ENCODE peak calls at places on chromosomes 4 and X, in seven cellular contexts. One of them, this sample, is unnamed.

GRCh38 chrX:120517936-120518335 is 42.8 kb downstream of the CUL4B start:
- DNase-seq in thoracic aorta: no peak
- DNase-seq in HCT116: no peak
- DNase-seq in RWPE2: no peak
- DNase-seq in astrocyte: peak
- DNase-seq in heart left ventricle: no peak
- DNase-seq in uterus: no peak
- DNase-seq in this sample: no peak

GRCh38 chr4:97457253-97457652 is 686.0 kb downstream of the STPG2 start:
- DNase-seq in astrocyte: no peak
- DNase-seq in HCT116: no peak
- DNase-seq in thoracic aorta: no peak
- DNase-seq in heart left ventricle: no peak
- DNase-seq in uterus: no peak
- DNase-seq in RWPE2: no peak
- DNase-seq in this sample: no peak

GRCh38 chr4:119626420-119626819 is 2.2 kb downstream of the PDE5A start:
- DNase-seq in heart left ventricle: no peak
- DNase-seq in astrocyte: no peak
- DNase-seq in thoracic aorta: no peak
- DNase-seq in HCT116: no peak
- DNase-seq in uterus: no peak
- DNase-seq in RWPE2: no peak
- DNase-seq in this sample: no peak

GRCh38 chrX:21974011-21974385 is 33.5 kb downstream of the SMS start:
- DNase-seq in astrocyte: peak
- DNase-seq in RWPE2: no peak
- DNase-seq in HCT116: no peak
- DNase-seq in uterus: no peak
- DNase-seq in thoracic aorta: no peak
- DNase-seq in heart left ventricle: no peak
- DNase-seq in this sample: no peak

GRCh38 chr4:47836655-47837581 is 949 bp downstream of the CORIN start:
- DNase-seq in astrocyte: peak
- DNase-seq in thoracic aorta: peak
- DNase-seq in uterus: peak
- DNase-seq in heart left ventricle: peak
- DNase-seq in RWPE2: peak
- DNase-seq in HCT116: no peak
- DNase-seq in this sample: peak

GRCh38 chrX:119228506-119229290 is 7.4 kb upstream of the PGRMC1 start:
- DNase-seq in thoracic aorta: no peak
- DNase-seq in HCT116: no peak
- DNase-seq in RWPE2: no peak
- DNase-seq in heart left ventricle: no peak
- DNase-seq in uterus: no peak
- DNase-seq in astrocyte: peak
- DNase-seq in this sample: no peak

GRCh38 chrX:143837444-143837843 is 46.4 kb upstream of the UBE2NL start:
- DNase-seq in RWPE2: no peak
- DNase-seq in astrocyte: no peak
- DNase-seq in uterus: no peak
- DNase-seq in HCT116: no peak
- DNase-seq in heart left ventricle: no peak
- DNase-seq in thoracic aorta: no peak
- DNase-seq in this sample: no peak

GRCh38 chrX:95764972-95765451 is 919.6 kb upstream of the DIAPH2 start:
- DNase-seq in HCT116: no peak
- DNase-seq in heart left ventricle: no peak
- DNase-seq in RWPE2: no peak
- DNase-seq in astrocyte: peak
- DNase-seq in uterus: no peak
- DNase-seq in thoracic aorta: no peak
- DNase-seq in this sample: no peak

GRCh38 chrX:49155900-49156837 is 6.4 kb upstream of the MAGIX start:
- DNase-seq in thoracic aorta: peak
- DNase-seq in uterus: peak
- DNase-seq in RWPE2: peak
- DNase-seq in heart left ventricle: peak
- DNase-seq in astrocyte: peak
- DNase-seq in HCT116: peak
- DNase-seq in this sample: peak

GRCh38 chr4:182916483-182917181 is 554 bp downstream of the DCTD start:
- DNase-seq in astrocyte: peak
- DNase-seq in HCT116: no peak
- DNase-seq in RWPE2: no peak
- DNase-seq in uterus: peak
- DNase-seq in heart left ventricle: peak
- DNase-seq in thoracic aorta: no peak
- DNase-seq in this sample: peak

GRCh38 chrX:32673193-32673592 is 538.2 kb downstream of the DMD start:
- DNase-seq in uterus: no peak
- DNase-seq in thoracic aorta: no peak
- DNase-seq in HCT116: no peak
- DNase-seq in astrocyte: no peak
- DNase-seq in heart left ventricle: no peak
- DNase-seq in RWPE2: no peak
- DNase-seq in this sample: no peak

GRCh38 chrX:18883961-18884765 is 99.8 kb downstream of the PHKA2 start:
- DNase-seq in heart left ventricle: no peak
- DNase-seq in RWPE2: no peak
- DNase-seq in astrocyte: no peak
- DNase-seq in HCT116: no peak
- DNase-seq in uterus: no peak
- DNase-seq in thoracic aorta: no peak
- DNase-seq in this sample: no peak

GRCh38 chr4:154073107-154073817 is 284.4 kb upstream of the SFRP2 start:
- DNase-seq in astrocyte: peak
- DNase-seq in heart left ventricle: no peak
- DNase-seq in uterus: no peak
- DNase-seq in thoracic aorta: no peak
- DNase-seq in HCT116: no peak
- DNase-seq in RWPE2: no peak
- DNase-seq in this sample: no peak

GRCh38 chr4:160826339-160826679 is 1337.5 kb downstream of the FSTL5 start:
- DNase-seq in thoracic aorta: no peak
- DNase-seq in HCT116: no peak
- DNase-seq in RWPE2: no peak
- DNase-seq in heart left ventricle: no peak
- DNase-seq in astrocyte: no peak
- DNase-seq in uterus: no peak
- DNase-seq in this sample: no peak

GRCh38 chr4:80331693-80332092 is 3.8 kb upstream of the CFAP299 start:
- DNase-seq in RWPE2: no peak
- DNase-seq in uterus: no peak
- DNase-seq in astrocyte: no peak
- DNase-seq in thoracic aorta: no peak
- DNase-seq in heart left ventricle: no peak
- DNase-seq in HCT116: no peak
- DNase-seq in this sample: no peak

GRCh38 chr4:8167291-8167690 is 8.7 kb upstream of the ABLIM2 start:
- DNase-seq in RWPE2: no peak
- DNase-seq in heart left ventricle: no peak
- DNase-seq in thoracic aorta: no peak
- DNase-seq in uterus: no peak
- DNase-seq in astrocyte: no peak
- DNase-seq in HCT116: no peak
- DNase-seq in this sample: no peak

GRCh38 chr4:82621212-82621611 is 59.4 kb upstream of the TMEM150C start:
- DNase-seq in uterus: no peak
- DNase-seq in RWPE2: no peak
- DNase-seq in astrocyte: no peak
- DNase-seq in thoracic aorta: no peak
- DNase-seq in heart left ventricle: no peak
- DNase-seq in HCT116: no peak
- DNase-seq in this sample: no peak

GRCh38 chr4:48538358-48538757 is 48.3 kb downstream of the ZAR1 start:
- DNase-seq in uterus: no peak
- DNase-seq in astrocyte: no peak
- DNase-seq in HCT116: no peak
- DNase-seq in thoracic aorta: no peak
- DNase-seq in heart left ventricle: no peak
- DNase-seq in RWPE2: no peak
- DNase-seq in this sample: no peak

GRCh38 chrX:131841496-131842410 is 181.3 kb upstream of the STK26 start:
- DNase-seq in astrocyte: peak
- DNase-seq in thoracic aorta: no peak
- DNase-seq in heart left ventricle: peak
- DNase-seq in HCT116: peak
- DNase-seq in uterus: peak
- DNase-seq in RWPE2: no peak
- DNase-seq in this sample: no peak

GRCh38 chr4:52718123-52718522 is 33.1 kb downstream of the ERVMER34-1 start:
- DNase-seq in heart left ventricle: no peak
- DNase-seq in RWPE2: no peak
- DNase-seq in thoracic aorta: no peak
- DNase-seq in astrocyte: peak
- DNase-seq in HCT116: no peak
- DNase-seq in uterus: no peak
- DNase-seq in this sample: no peak

GRCh38 chrX:107861056-107861455 is 35.4 kb downstream of the MID2 start:
- DNase-seq in uterus: no peak
- DNase-seq in astrocyte: no peak
- DNase-seq in RWPE2: no peak
- DNase-seq in thoracic aorta: no peak
- DNase-seq in heart left ventricle: no peak
- DNase-seq in HCT116: no peak
- DNase-seq in this sample: no peak

GRCh38 chrX:46446727-46447378 is 98.4 kb downstream of the ZNF674 start:
- DNase-seq in astrocyte: peak
- DNase-seq in uterus: peak
- DNase-seq in HCT116: peak
- DNase-seq in heart left ventricle: peak
- DNase-seq in thoracic aorta: peak
- DNase-seq in RWPE2: peak
- DNase-seq in this sample: peak

GRCh38 chr4:6342530-6343293 is 73.1 kb downstream of the WFS1 start:
- DNase-seq in thoracic aorta: no peak
- DNase-seq in HCT116: no peak
- DNase-seq in astrocyte: peak
- DNase-seq in RWPE2: no peak
- DNase-seq in uterus: peak
- DNase-seq in heart left ventricle: peak
- DNase-seq in this sample: peak

GRCh38 chrX:19382500-19383145 is 38.9 kb downstream of the PDHA1 start:
- DNase-seq in astrocyte: no peak
- DNase-seq in RWPE2: no peak
- DNase-seq in thoracic aorta: no peak
- DNase-seq in HCT116: peak
- DNase-seq in heart left ventricle: peak
- DNase-seq in uterus: no peak
- DNase-seq in this sample: no peak

GRCh38 chr4:82362565-82362964 is 11.2 kb downstream of the HNRNPD start:
- DNase-seq in uterus: no peak
- DNase-seq in thoracic aorta: no peak
- DNase-seq in RWPE2: no peak
- DNase-seq in astrocyte: no peak
- DNase-seq in HCT116: no peak
- DNase-seq in heart left ventricle: no peak
- DNase-seq in this sample: no peak

GRCh38 chr4:181647396-181648107 is 595.6 kb upstream of the TENM3 start:
- DNase-seq in astrocyte: no peak
- DNase-seq in thoracic aorta: no peak
- DNase-seq in RWPE2: no peak
- DNase-seq in uterus: no peak
- DNase-seq in HCT116: no peak
- DNase-seq in heart left ventricle: no peak
- DNase-seq in this sample: no peak
- H3K4me3 ChIP-seq in astrocyte: peak
- H3K4me3 ChIP-seq in thoracic aorta: no peak
- H3K4me3 ChIP-seq in RWPE2: no peak
- H3K4me3 ChIP-seq in uterus: no peak
- H3K4me3 ChIP-seq in HCT116: no peak
- H3K4me3 ChIP-seq in heart left ventricle: no peak
- H3K4me3 ChIP-seq in this sample: no peak

DNA sequence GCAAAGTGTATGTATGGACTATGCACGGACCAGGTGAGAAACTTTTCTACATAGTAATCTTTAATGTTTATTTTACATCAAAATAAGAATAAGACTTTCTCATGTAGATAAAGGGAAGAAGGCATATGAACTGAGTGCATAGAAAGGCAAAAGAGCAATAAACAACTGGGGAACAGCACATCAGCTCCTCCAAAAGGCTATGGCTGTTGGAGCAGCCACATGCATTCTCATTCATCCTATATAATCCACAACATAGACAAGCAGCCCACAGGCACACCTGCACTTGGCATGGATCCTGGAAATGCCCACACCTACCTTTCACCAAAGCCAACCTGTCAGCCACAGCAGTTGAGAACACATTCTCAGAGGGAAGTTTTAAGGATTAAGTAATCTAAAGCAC is 586.9 kb upstream of the INTU start:
- DNase-seq in uterus: no peak
- DNase-seq in RWPE2: no peak
- DNase-seq in heart left ventricle: no peak
- DNase-seq in astrocyte: no peak
- DNase-seq in HCT116: no peak
- DNase-seq in thoracic aorta: no peak
- DNase-seq in this sample: no peak
- H3K27ac ChIP-seq in uterus: no peak
- H3K27ac ChIP-seq in RWPE2: no peak
- H3K27ac ChIP-seq in heart left ventricle: no peak
- H3K27ac ChIP-seq in astrocyte: peak
- H3K27ac ChIP-seq in HCT116: no peak
- H3K27ac ChIP-seq in thoracic aorta: no peak
- H3K27ac ChIP-seq in this sample: no peak

GRCh38 chr4:123862812-123863211 is 466.2 kb downstream of the SPRY1 start:
- DNase-seq in HCT116: no peak
- DNase-seq in uterus: no peak
- DNase-seq in RWPE2: no peak
- DNase-seq in thoracic aorta: no peak
- DNase-seq in heart left ventricle: no peak
- DNase-seq in astrocyte: no peak
- DNase-seq in this sample: no peak

GRCh38 chr4:123851521-123851920 is 454.9 kb downstream of the SPRY1 start:
- DNase-seq in uterus: no peak
- DNase-seq in astrocyte: no peak
- DNase-seq in RWPE2: no peak
- DNase-seq in HCT116: no peak
- DNase-seq in heart left ventricle: no peak
- DNase-seq in thoracic aorta: no peak
- DNase-seq in this sample: no peak

GRCh38 chr4:123858465-123858864 is 461.9 kb downstream of the SPRY1 start:
- DNase-seq in astrocyte: no peak
- DNase-seq in RWPE2: no peak
- DNase-seq in HCT116: no peak
- DNase-seq in uterus: no peak
- DNase-seq in heart left ventricle: no peak
- DNase-seq in thoracic aorta: no peak
- DNase-seq in this sample: no peak

GRCh38 chr4:123853651-123854050 is 457.1 kb downstream of the SPRY1 start:
- DNase-seq in HCT116: no peak
- DNase-seq in RWPE2: no peak
- DNase-seq in thoracic aorta: no peak
- DNase-seq in heart left ventricle: no peak
- DNase-seq in uterus: no peak
- DNase-seq in astrocyte: no peak
- DNase-seq in this sample: no peak

GRCh38 chr4:123856689-123857545 is 460.3 kb downstream of the SPRY1 start:
- DNase-seq in thoracic aorta: no peak
- DNase-seq in HCT116: no peak
- DNase-seq in heart left ventricle: peak
- DNase-seq in uterus: peak
- DNase-seq in astrocyte: peak
- DNase-seq in RWPE2: no peak
- DNase-seq in this sample: no peak
- TF ChIP-seq CTCF in thoracic aorta: peak
- TF ChIP-seq CTCF in HCT116: no peak
- TF ChIP-seq CTCF in heart left ventricle: no peak
- TF ChIP-seq CTCF in uterus: no peak
- TF ChIP-seq CTCF in astrocyte: peak
- TF ChIP-seq CTCF in RWPE2: no peak
- TF ChIP-seq CTCF in this sample: peak

GRCh38 chr4:78553526-78554060 is 2.0 kb downstream of the ANXA3 start:
- DNase-seq in thoracic aorta: no peak
- DNase-seq in RWPE2: no peak
- DNase-seq in uterus: no peak
- DNase-seq in HCT116: no peak
- DNase-seq in heart left ventricle: no peak
- DNase-seq in astrocyte: peak
- DNase-seq in this sample: no peak
- H3K4me3 ChIP-seq in thoracic aorta: no peak
- H3K4me3 ChIP-seq in RWPE2: no peak
- H3K4me3 ChIP-seq in uterus: no peak
- H3K4me3 ChIP-seq in HCT116: no peak
- H3K4me3 ChIP-seq in heart left ventricle: peak
- H3K4me3 ChIP-seq in astrocyte: no peak
- H3K4me3 ChIP-seq in this sample: no peak

This sample was measured in tibial artery.